ENCODE peak calls at places on chromosomes 7 and 10, in eight cellular contexts. K, C, M, X, A, W, Z and L are unnamed samples.

GRCh38 chr7:110480964-110481363 is 610.0 kb upstream of the LRRN3 start:
- DNase-seq in K (no peak), C (no peak), M (no peak), X (no peak), A (no peak), W (no peak), Z (no peak), L (no peak)

GRCh38 chr10:112960151-112960681 is 10.2 kb downstream of the TCF7L2 start:
- DNase-seq in K (no peak), C (no peak), M (no peak), X (no peak), A (no peak), W (peak), Z (no peak), L (no peak)

GRCh38 chr10:75297021-75297599 is 61.4 kb upstream of the COMTD1 start:
- DNase-seq in K (no peak), C (no peak), M (no peak), X (no peak), A (no peak), W (no peak), Z (no peak), L (no peak)

GRCh38 chr10:72309290-72310240 is 35.8 kb downstream of the DDIT4 start:
- DNase-seq in K (no peak), C (no peak), M (no peak), X (no peak), A (no peak), W (peak), Z (no peak), L (peak)

GRCh38 chr7:135924302-135924701 is 52.9 kb downstream of the MTPN start:
- DNase-seq in K (no peak), C (no peak), M (no peak), X (no peak), A (no peak), W (no peak), Z (no peak), L (no peak)

GRCh38 chr10:119470920-119471702 is 71.4 kb downstream of the RGS10 start:
- DNase-seq in K (no peak), C (no peak), M (no peak), X (no peak), A (no peak), W (no peak), Z (no peak), L (no peak)

GRCh38 chr7:135445690-135446089 is 64.2 kb downstream of the CNOT4 start:
- DNase-seq in K (no peak), C (no peak), M (no peak), X (no peak), A (no peak), W (no peak), Z (no peak), L (no peak)

GRCh38 chr7:154906736-154907355 is 96.1 kb downstream of the PAXIP1 start:
- DNase-seq in K (no peak), C (no peak), M (no peak), X (no peak), A (no peak), W (no peak), Z (no peak), L (no peak)

GRCh38 chr7:25098096-25099046 is 26.7 kb downstream of the CYCS start:
- DNase-seq in K (peak), C (peak), M (peak), X (peak), A (peak), W (peak), Z (peak), L (peak)

GRCh38 chr10:30818010-30818660 is 188.6 kb upstream of the LYZL2 start:
- DNase-seq in K (peak), C (no peak), M (no peak), X (peak), A (peak), W (peak), Z (no peak), L (peak)

GRCh38 chr10:89582022-89582421 is 46.6 kb upstream of the SLC16A12 start:
- DNase-seq in K (no peak), C (no peak), M (no peak), X (no peak), A (no peak), W (no peak), Z (no peak), L (no peak)

GRCh38 chr7:127831312-127832212 is 179.6 kb downstream of the SND1 start:
- DNase-seq in K (peak), C (no peak), M (peak), X (no peak), A (no peak), W (no peak), Z (no peak), L (no peak)

GRCh38 chr10:61355211-61355610 is 98.0 kb downstream of the TMEM26 start:
- DNase-seq in K (no peak), C (no peak), M (no peak), X (no peak), A (no peak), W (no peak), Z (no peak), L (no peak)

GRCh38 chr7:152462995-152463713 is 27.4 kb upstream of the KMT2C start:
- DNase-seq in K (no peak), C (peak), M (peak), X (no peak), A (peak), W (peak), Z (no peak), L (peak)

GRCh38 chr7:33250421-33250827 is 121.1 kb downstream of the BBS9 start:
- DNase-seq in K (no peak), C (no peak), M (no peak), X (peak), A (no peak), W (peak), Z (no peak), L (peak)

GRCh38 chr7:151018421-151019129 is 5.7 kb downstream of the ATG9B start:
- DNase-seq in K (no peak), C (peak), M (no peak), X (peak), A (no peak), W (peak), Z (no peak), L (peak)

GRCh38 chr7:25830228-25830627 is 321.8 kb upstream of the NFE2L3 start:
- DNase-seq in K (no peak), C (peak), M (no peak), X (no peak), A (no peak), W (no peak), Z (no peak), L (no peak)

GRCh38 chr7:140294454-140294853 is 103.9 kb downstream of the SLC37A3 start:
- DNase-seq in K (no peak), C (no peak), M (no peak), X (no peak), A (no peak), W (no peak), Z (no peak), L (no peak)

GRCh38 chr10:50594012-50594411 is 29.7 kb downstream of the SGMS1 start:
- DNase-seq in K (peak), C (no peak), M (no peak), X (peak), A (no peak), W (peak), Z (peak), L (no peak)

GRCh38 chr10:11424456-11425287 is 186.8 kb downstream of the USP6NL start:
- DNase-seq in K (peak), C (peak), M (peak), X (peak), A (peak), W (peak), Z (peak), L (peak)

GRCh38 chr7:39904077-39904486 is 46.0 kb upstream of the CDK13 start:
- DNase-seq in K (no peak), C (no peak), M (no peak), X (no peak), A (no peak), W (peak), Z (no peak), L (no peak)

GRCh38 chr7:18343047-18343446 is 152.5 kb upstream of the HDAC9 start:
- DNase-seq in K (no peak), C (no peak), M (no peak), X (no peak), A (no peak), W (no peak), Z (no peak), L (no peak)

GRCh38 chr7:27165655-27166474 is 528 bp upstream of the HOXA9 start:
- DNase-seq in K (no peak), C (no peak), M (no peak), X (no peak), A (no peak), W (peak), Z (no peak), L (peak)

GRCh38 chr10:71068811-71069411 is 143.5 kb upstream of the UNC5B start:
- DNase-seq in K (peak), C (peak), M (no peak), X (peak), A (no peak), W (peak), Z (peak), L (peak)

GRCh38 chr7:149773446-149774236 is at the start of gene ZNF467:
- DNase-seq in K (peak), C (peak), M (no peak), X (peak), A (peak), W (peak), Z (peak), L (peak)

GRCh38 chr7:87344446-87344845 is 1.0 kb upstream of the CROT start:
- DNase-seq in K (no peak), C (no peak), M (peak), X (peak), A (no peak), W (no peak), Z (no peak), L (no peak)

GRCh38 chr10:29828440-29828894 is 193.7 kb upstream of the SVIL start:
- DNase-seq in K (peak), C (no peak), M (no peak), X (peak), A (no peak), W (no peak), Z (no peak), L (no peak)

GRCh38 chr7:137990251-137990901 is 11.5 kb downstream of the CREB3L2 start:
- DNase-seq in K (no peak), C (no peak), M (no peak), X (peak), A (no peak), W (peak), Z (no peak), L (no peak)

GRCh38 chr7:5278781-5279180 is 4.0 kb upstream of the SLC29A4 start:
- DNase-seq in K (no peak), C (no peak), M (no peak), X (peak), A (no peak), W (no peak), Z (no peak), L (peak)

GRCh38 chr7:150871601-150872000 is 19.3 kb downstream of the AOC1 start:
- DNase-seq in K (no peak), C (no peak), M (no peak), X (no peak), A (no peak), W (no peak), Z (no peak), L (no peak)

GRCh38 chr7:137462074-137462715 is 118.7 kb upstream of the PTN start:
- DNase-seq in K (no peak), C (no peak), M (no peak), X (peak), A (no peak), W (peak), Z (no peak), L (peak)

GRCh38 chr10:105063796-105064195 is 422.7 kb downstream of the SORCS3 start:
- DNase-seq in K (peak), C (peak), M (peak), X (no peak), A (peak), W (peak), Z (peak), L (no peak)

GRCh38 chr10:43574035-43574892 is at the start of gene ZNF239:
- DNase-seq in K (peak), C (peak), M (peak), X (peak), A (peak), W (peak), Z (peak), L (peak)
- H3K4me3 ChIP-seq in K (peak), C (peak), M (peak), X (peak), A (peak), W (peak), Z (peak), L (peak)

GRCh38 chr7:23472046-23472445 is 1.8 kb upstream of the IGF2BP3 start:
- DNase-seq in K (no peak), C (no peak), M (peak), X (no peak), A (peak), W (no peak), Z (no peak), L (peak)
- H3K4me2 ChIP-seq in K (peak), C (peak), M (peak), X (peak), A (peak), W (peak), Z (peak), L (no peak)

GRCh38 chr7:90411510-90411909 is 8.2 kb downstream of the CLDN12 start:
- DNase-seq in K (no peak), C (no peak), M (no peak), X (peak), A (no peak), W (peak), Z (peak), L (no peak)
- H3K27ac ChIP-seq in K (peak), C (no peak), M (no peak), X (no peak), A (no peak), W (peak), Z (no peak), L (peak)

GRCh38 chr10:132532174-132532573 is 5.4 kb upstream of the INPP5A start:
- DNase-seq in K (no peak), C (no peak), M (no peak), X (no peak), A (no peak), W (no peak), Z (no peak), L (no peak)

GRCh38 chr10:132535065-132535651 is 2.4 kb upstream of the INPP5A start:
- DNase-seq in K (no peak), C (no peak), M (no peak), X (no peak), A (no peak), W (no peak), Z (no peak), L (no peak)

GRCh38 chr10:132534348-132535064 is 3.1 kb upstream of the INPP5A start:
- DNase-seq in K (no peak), C (no peak), M (no peak), X (no peak), A (no peak), W (no peak), Z (no peak), L (peak)

GRCh38 chr10:132533571-132534260 is 3.9 kb upstream of the INPP5A start:
- DNase-seq in K (no peak), C (no peak), M (no peak), X (no peak), A (no peak), W (no peak), Z (no peak), L (no peak)

DNA sequence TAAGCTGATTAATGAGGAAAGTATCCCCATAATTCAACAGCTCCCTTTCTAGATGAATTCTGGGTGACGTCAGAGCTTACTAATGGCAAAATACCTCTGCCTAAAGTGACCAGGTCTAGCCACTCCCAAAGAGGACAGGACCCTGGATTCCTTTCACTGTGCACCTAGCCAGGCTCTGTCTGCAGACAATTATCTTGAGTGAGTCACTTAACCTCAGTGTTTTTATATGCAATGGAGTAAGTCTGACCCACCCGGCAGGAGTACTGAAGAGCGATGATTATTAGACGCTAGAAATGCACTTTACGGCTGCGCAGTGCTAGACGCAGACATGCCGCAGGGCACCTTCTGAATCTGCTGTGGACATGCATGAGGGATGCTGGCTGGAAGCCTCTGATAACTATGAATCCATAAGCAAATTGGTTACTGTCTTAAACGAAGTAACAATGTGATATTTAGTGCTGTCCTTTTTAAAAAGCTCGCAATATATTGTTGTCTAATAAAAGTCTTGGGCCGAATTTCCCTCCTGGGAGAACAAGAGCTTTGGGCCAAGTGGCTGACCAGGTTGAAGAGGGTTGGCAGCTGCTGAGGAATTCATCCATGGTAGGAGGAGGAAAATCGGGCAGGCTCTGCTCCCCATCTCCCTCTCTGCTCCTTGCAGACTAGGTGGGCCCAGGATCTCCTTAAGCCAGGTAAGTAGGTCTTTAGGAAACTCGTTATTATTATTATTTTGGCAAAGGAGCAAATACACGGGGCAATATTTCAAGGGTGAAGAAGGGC is 4.6 kb upstream of the INPP5A start:
- DNase-seq in K (no peak), C (no peak), M (no peak), X (no peak), A (no peak), W (peak), Z (peak), L (peak)
- H3K4me3 ChIP-seq in K (no peak), C (no peak), M (no peak), X (no peak), A (no peak), W (peak), Z (no peak), L (no peak)

GRCh38 chr7:36506820-36507219 is 117.2 kb downstream of the ANLN start:
- DNase-seq in K (no peak), C (no peak), M (no peak), X (no peak), A (no peak), W (peak), Z (peak), L (no peak)

GRCh38 chr7:36507868-36508440 is 118.3 kb downstream of the ANLN start:
- DNase-seq in K (peak), C (no peak), M (no peak), X (no peak), A (no peak), W (no peak), Z (no peak), L (peak)

GRCh38 chr7:36509962-36510361 is 120.3 kb downstream of the ANLN start:
- DNase-seq in K (no peak), C (no peak), M (no peak), X (no peak), A (no peak), W (no peak), Z (no peak), L (peak)

DNA sequence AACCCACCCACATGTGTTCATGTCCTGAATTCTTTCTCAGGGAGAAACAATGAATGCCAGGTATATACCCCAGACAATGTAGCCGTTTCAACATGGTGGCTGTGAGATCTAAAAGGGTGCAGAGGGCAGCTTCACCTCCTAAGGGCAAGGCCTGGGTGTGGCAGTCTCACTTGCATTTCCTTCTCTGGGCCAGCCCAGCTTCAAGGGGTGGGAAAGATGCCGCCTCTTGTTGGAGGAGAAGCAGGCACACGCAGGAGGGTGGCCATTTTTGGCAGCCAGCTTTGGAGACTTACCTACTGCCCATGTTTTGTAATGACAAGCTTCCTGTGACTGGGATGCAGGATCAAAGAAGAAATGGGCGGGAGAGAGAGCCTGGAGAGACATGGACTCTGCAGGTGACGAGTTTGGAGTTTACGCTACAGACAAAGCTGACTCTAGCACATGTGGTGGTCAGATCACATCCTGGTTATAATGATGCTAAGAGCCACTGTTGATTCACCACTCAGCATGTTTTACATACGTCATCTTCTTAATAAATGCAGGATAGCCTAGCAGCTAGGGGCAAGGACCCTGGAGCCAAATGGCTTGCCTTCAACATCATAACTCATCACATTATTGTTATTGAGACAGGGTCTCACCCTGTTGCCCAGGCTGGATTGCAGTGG is 116.6 kb downstream of the ANLN start:
- DNase-seq in K (no peak), C (no peak), M (no peak), X (no peak), A (no peak), W (no peak), Z (no peak), L (no peak)
- H3K4me2 ChIP-seq in K (no peak), C (no peak), M (no peak), X (no peak), A (no peak), W (no peak), Z (no peak), L (no peak)

GRCh38 chr7:8205572-8205971 is 56.4 kb downstream of the ICA1 start:
- DNase-seq in K (no peak), C (no peak), M (no peak), X (no peak), A (no peak), W (no peak), Z (no peak), L (no peak)
- H3K27ac ChIP-seq in K (no peak), C (no peak), M (no peak), X (no peak), A (no peak), W (no peak), Z (no peak), L (no peak)

DNA sequence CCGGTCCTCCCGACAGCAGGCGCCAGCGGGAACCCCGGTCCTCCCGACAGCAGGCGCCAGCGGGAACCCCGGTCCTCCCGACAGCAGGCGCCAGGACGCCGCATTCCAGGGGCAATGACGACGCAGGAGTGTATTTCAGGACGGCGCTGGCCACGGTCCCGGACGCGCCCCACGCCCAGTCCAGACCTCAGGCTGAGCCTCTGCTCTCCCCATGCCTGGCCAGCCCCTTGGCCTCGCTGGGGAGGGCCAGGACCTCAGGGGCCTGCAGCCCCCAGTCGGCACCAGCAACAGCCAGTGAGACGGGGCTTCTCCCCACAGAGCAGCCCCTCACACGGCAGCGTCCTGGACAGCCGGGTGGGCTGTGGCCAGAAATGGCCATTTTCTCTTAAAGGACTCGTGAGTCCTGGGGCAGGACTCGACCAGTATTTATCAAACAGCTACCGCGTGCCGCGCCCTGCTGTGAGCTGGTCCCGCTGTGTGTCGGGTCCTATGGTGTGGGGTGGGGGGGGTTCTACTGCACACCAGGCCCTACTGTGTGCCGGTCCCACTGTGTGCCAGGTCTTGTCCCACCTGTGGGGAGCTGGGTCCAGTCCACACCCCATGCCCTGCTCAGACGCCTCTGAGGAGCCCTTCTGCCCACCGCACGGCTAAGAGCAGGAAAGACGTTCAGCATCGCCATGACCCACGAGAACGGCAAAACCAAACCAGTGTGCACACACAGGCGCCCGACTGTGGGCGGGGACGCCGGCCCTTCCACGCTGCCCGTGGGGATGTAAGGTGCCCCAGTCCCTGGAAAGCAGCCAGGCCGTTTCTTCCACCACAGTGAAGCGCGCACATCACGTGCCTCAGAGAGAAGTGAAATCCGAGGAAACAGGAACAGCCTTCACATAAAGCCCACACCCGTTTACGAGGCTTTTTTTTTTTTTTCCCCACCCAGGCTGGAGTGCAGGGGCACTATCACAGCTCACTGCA is 33.3 kb downstream of the GET4 start:
- DNase-seq in K (peak), C (peak), M (peak), X (no peak), A (no peak), W (peak), Z (peak), L (peak)
- H3K4me3 ChIP-seq in K (no peak), C (peak), M (peak), X (no peak), A (no peak), W (peak), Z (peak), L (peak)